ENCODE peak calls at places on chromosomes 4 and X, in seven cellular contexts. One of them, this sample, is unnamed.

GRCh38 chr4:184816962-184817361 is 8.8 kb downstream of the ACSL1 start:
- DNase-seq in Calu3: no peak
- DNase-seq in PC-3: no peak
- DNase-seq in osteoblast: no peak
- DNase-seq in type B pancreatic cell: no peak
- DNase-seq in heart left ventricle: no peak
- DNase-seq in right lobe of liver: no peak
- DNase-seq in this sample: no peak

GRCh38 chr4:100933628-100934027 is 413.7 kb downstream of the PPP3CA start:
- DNase-seq in heart left ventricle: no peak
- DNase-seq in osteoblast: no peak
- DNase-seq in type B pancreatic cell: no peak
- DNase-seq in right lobe of liver: no peak
- DNase-seq in Calu3: no peak
- DNase-seq in PC-3: no peak
- DNase-seq in this sample: no peak

GRCh38 chr4:8198906-8199593 is at the start of gene SH3TC1:
- DNase-seq in osteoblast: peak; percentile 100
- DNase-seq in PC-3: peak; percentile 87
- DNase-seq in right lobe of liver: peak; percentile 98
- DNase-seq in Calu3: peak; percentile 92
- DNase-seq in heart left ventricle: peak; percentile 93
- DNase-seq in type B pancreatic cell: peak; percentile 88
- DNase-seq in this sample: peak; percentile 82

GRCh38 chr4:47716017-47716416 is 121.8 kb downstream of the CORIN start:
- DNase-seq in PC-3: peak; percentile 50
- DNase-seq in right lobe of liver: no peak
- DNase-seq in osteoblast: no peak
- DNase-seq in Calu3: no peak
- DNase-seq in type B pancreatic cell: no peak
- DNase-seq in heart left ventricle: no peak
- DNase-seq in this sample: no peak

GRCh38 chrX:11137543-11138139 is 26.5 kb downstream of the HCCS start:
- DNase-seq in right lobe of liver: no peak
- DNase-seq in osteoblast: no peak
- DNase-seq in PC-3: peak; percentile 73
- DNase-seq in heart left ventricle: no peak
- DNase-seq in Calu3: peak; percentile 4
- DNase-seq in type B pancreatic cell: no peak
- DNase-seq in this sample: no peak

GRCh38 chr4:54427826-54428225 is 198.7 kb downstream of the PDGFRA start:
- DNase-seq in type B pancreatic cell: no peak
- DNase-seq in Calu3: no peak
- DNase-seq in heart left ventricle: no peak
- DNase-seq in PC-3: no peak
- DNase-seq in osteoblast: no peak
- DNase-seq in right lobe of liver: no peak
- DNase-seq in this sample: no peak

GRCh38 chrX:72097081-72097480 is 34.6 kb downstream of the RTL5 start:
- DNase-seq in PC-3: no peak
- DNase-seq in type B pancreatic cell: no peak
- DNase-seq in heart left ventricle: no peak
- DNase-seq in Calu3: no peak
- DNase-seq in right lobe of liver: no peak
- DNase-seq in osteoblast: no peak
- DNase-seq in this sample: no peak

GRCh38 chrX:9988762-9989161 is 21.6 kb downstream of the CLDN34 start:
- DNase-seq in heart left ventricle: no peak
- DNase-seq in PC-3: peak; percentile 59
- DNase-seq in right lobe of liver: no peak
- DNase-seq in Calu3: no peak
- DNase-seq in osteoblast: no peak
- DNase-seq in type B pancreatic cell: no peak
- DNase-seq in this sample: no peak

GRCh38 chr4:8394806-8395205 is 45.7 kb downstream of the ACOX3 start:
- DNase-seq in PC-3: no peak
- DNase-seq in Calu3: no peak
- DNase-seq in right lobe of liver: no peak
- DNase-seq in heart left ventricle: no peak
- DNase-seq in osteoblast: peak; percentile 55
- DNase-seq in type B pancreatic cell: no peak
- DNase-seq in this sample: no peak

GRCh38 chr4:153530284-153530995 is 64.3 kb downstream of the TMEM131L start:
- DNase-seq in right lobe of liver: no peak
- DNase-seq in Calu3: no peak
- DNase-seq in heart left ventricle: no peak
- DNase-seq in type B pancreatic cell: no peak
- DNase-seq in osteoblast: no peak
- DNase-seq in PC-3: no peak
- DNase-seq in this sample: peak; percentile 70

GRCh38 chrX:151724563-151725337 is 8.9 kb downstream of the FATE1 start:
- DNase-seq in type B pancreatic cell: no peak
- DNase-seq in heart left ventricle: no peak
- DNase-seq in osteoblast: no peak
- DNase-seq in Calu3: no peak
- DNase-seq in right lobe of liver: no peak
- DNase-seq in PC-3: no peak
- DNase-seq in this sample: no peak

GRCh38 chr4:47762376-47763266 is 75.2 kb downstream of the CORIN start:
- DNase-seq in osteoblast: peak; percentile 31
- DNase-seq in type B pancreatic cell: no peak
- DNase-seq in Calu3: no peak
- DNase-seq in heart left ventricle: no peak
- DNase-seq in right lobe of liver: no peak
- DNase-seq in PC-3: no peak
- DNase-seq in this sample: no peak

GRCh38 chr4:138374947-138375346 is 132.8 kb upstream of the SLC7A11 start:
- DNase-seq in Calu3: no peak
- DNase-seq in osteoblast: no peak
- DNase-seq in type B pancreatic cell: no peak
- DNase-seq in PC-3: no peak
- DNase-seq in heart left ventricle: no peak
- DNase-seq in right lobe of liver: no peak
- DNase-seq in this sample: no peak

GRCh38 chrX:545488-545887 is 85.1 kb upstream of the SHOX start:
- DNase-seq in osteoblast: peak; percentile 74
- DNase-seq in Calu3: no peak
- DNase-seq in type B pancreatic cell: peak; percentile 61
- DNase-seq in right lobe of liver: no peak
- DNase-seq in PC-3: no peak
- DNase-seq in heart left ventricle: no peak
- DNase-seq in this sample: no peak

DNA sequence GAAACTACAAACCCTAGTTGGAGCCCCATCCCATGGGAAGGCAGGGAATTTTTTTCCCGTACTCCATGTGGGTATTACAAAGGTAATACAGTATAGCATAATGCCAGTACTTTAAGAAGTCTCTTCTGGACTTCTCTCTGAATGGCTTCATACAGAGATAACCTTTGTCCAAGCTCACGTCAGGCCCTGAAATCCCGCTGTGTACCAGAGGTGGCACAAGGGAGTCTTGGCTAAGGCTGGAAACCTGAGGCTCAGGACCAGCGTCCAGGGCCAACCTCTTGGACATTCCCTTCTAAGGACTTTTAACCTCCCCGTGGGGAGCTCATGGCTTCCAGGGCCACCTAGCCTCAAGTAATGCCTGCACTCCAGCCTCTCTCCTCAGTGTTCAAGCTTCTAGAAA is 338.9 kb upstream of the FAM241A start:
- DNase-seq in osteoblast: no peak
- DNase-seq in right lobe of liver: no peak
- DNase-seq in type B pancreatic cell: no peak
- DNase-seq in heart left ventricle: no peak
- DNase-seq in PC-3: peak; percentile 40
- DNase-seq in Calu3: peak; percentile 44
- DNase-seq in this sample: no peak
- TF ChIP-seq CTCF in osteoblast: no peak
- TF ChIP-seq CTCF in right lobe of liver: no peak
- TF ChIP-seq CTCF in type B pancreatic cell: peak; percentile 54
- TF ChIP-seq CTCF in heart left ventricle: no peak
- TF ChIP-seq CTCF in PC-3: peak; percentile 42
- TF ChIP-seq CTCF in Calu3: peak; percentile 39
- TF ChIP-seq CTCF in this sample: no peak

GRCh38 chrX:39811391-39811790 is 286.4 kb downstream of the BCOR start:
- DNase-seq in PC-3: no peak
- DNase-seq in right lobe of liver: no peak
- DNase-seq in heart left ventricle: no peak
- DNase-seq in osteoblast: peak; percentile 71
- DNase-seq in Calu3: no peak
- DNase-seq in type B pancreatic cell: no peak
- DNase-seq in this sample: no peak
- TF ChIP-seq CTCF in PC-3: no peak
- TF ChIP-seq CTCF in right lobe of liver: no peak
- TF ChIP-seq CTCF in heart left ventricle: no peak
- TF ChIP-seq CTCF in osteoblast: no peak
- TF ChIP-seq CTCF in Calu3: no peak
- TF ChIP-seq CTCF in type B pancreatic cell: no peak
- TF ChIP-seq CTCF in this sample: no peak

DNA sequence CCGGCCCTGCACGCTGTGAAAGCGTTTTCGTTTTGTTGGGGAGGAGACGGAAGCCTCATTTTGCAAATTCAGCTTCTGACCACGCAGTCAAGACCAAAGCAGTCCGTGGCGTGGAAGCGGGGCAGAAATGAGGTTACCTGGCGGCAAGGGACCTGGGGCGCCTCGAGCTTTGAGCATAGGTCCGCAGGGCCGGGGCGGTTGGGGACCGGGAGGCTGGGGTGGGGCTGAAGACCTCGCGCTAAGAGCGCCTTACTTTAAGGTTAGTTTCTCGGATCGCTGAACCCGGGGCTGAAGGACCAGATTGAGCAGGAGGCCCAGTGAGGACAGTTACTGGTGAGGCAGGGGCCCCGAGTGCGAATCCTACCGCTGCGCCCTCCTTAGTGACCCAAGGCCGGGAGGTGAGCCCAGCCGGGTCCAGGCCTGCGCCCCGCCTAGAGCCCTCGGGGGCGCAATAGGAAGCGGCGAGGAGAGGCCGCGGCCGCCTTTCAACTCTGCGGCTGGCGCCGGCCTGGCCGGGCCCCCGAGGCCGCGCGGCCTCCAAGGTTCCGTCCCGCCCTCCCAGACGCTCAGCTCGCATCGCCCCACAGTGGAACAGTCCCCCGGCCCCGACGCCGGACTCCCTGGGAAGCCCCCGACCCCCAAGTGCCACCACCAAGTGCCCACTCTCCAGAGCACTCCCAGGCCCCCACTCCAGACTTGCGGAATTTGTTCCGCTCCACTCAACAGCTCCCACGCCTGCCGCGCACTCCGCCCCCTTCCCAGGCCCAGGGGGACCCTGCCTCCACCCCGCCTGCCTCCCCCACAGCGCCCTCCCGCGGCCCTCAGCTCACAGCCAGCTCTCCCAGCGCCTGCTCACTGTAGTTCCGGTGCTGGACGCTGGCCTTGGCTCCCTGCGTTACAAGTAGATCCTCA is 7.6 kb downstream of the MSX1 start:
- DNase-seq in type B pancreatic cell: peak; percentile 79
- DNase-seq in heart left ventricle: no peak
- DNase-seq in PC-3: no peak
- DNase-seq in osteoblast: no peak
- DNase-seq in right lobe of liver: no peak
- DNase-seq in Calu3: no peak
- DNase-seq in this sample: no peak
- TF ChIP-seq CTCF in type B pancreatic cell: peak; percentile 66
- TF ChIP-seq CTCF in heart left ventricle: no peak
- TF ChIP-seq CTCF in PC-3: peak; percentile 14
- TF ChIP-seq CTCF in osteoblast: no peak
- TF ChIP-seq CTCF in right lobe of liver: no peak
- TF ChIP-seq CTCF in Calu3: no peak
- TF ChIP-seq CTCF in this sample: no peak

GRCh38 chrX:104351173-104351769 is 96.5 kb upstream of the ESX1 start:
- DNase-seq in heart left ventricle: no peak
- DNase-seq in Calu3: peak; percentile 23
- DNase-seq in osteoblast: peak; percentile 81
- DNase-seq in right lobe of liver: no peak
- DNase-seq in type B pancreatic cell: no peak
- DNase-seq in PC-3: peak; percentile 87
- DNase-seq in this sample: no peak
- TF ChIP-seq CTCF in heart left ventricle: no peak
- TF ChIP-seq CTCF in Calu3: no peak
- TF ChIP-seq CTCF in osteoblast: no peak
- TF ChIP-seq CTCF in right lobe of liver: no peak
- TF ChIP-seq CTCF in type B pancreatic cell: no peak
- TF ChIP-seq CTCF in PC-3: no peak
- TF ChIP-seq CTCF in this sample: no peak

DNA sequence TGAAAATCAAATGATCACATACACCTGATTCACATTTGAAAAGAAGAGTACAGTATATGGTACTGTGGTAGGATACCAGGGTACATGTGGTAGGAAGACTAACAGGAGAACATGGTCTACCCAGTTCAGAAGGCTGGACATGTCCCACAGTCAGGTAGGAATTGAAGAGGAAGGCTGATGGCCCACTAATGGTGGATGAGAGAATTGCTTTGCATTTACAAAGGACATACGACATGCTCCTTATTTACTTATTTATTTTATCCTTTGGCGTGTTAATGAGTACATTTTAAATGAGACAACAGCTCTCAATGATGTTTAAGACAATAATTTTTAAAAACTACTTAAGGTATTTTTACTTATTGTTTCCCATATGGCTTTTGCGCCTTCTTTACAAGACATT is 106.7 kb upstream of the BMP2K start:
- DNase-seq in heart left ventricle: no peak
- DNase-seq in Calu3: no peak
- DNase-seq in osteoblast: peak; percentile 77
- DNase-seq in right lobe of liver: no peak
- DNase-seq in type B pancreatic cell: no peak
- DNase-seq in PC-3: peak; percentile 23
- DNase-seq in this sample: no peak
- TF ChIP-seq CTCF in heart left ventricle: no peak
- TF ChIP-seq CTCF in Calu3: no peak
- TF ChIP-seq CTCF in osteoblast: peak; percentile 17
- TF ChIP-seq CTCF in right lobe of liver: peak; percentile 14
- TF ChIP-seq CTCF in type B pancreatic cell: peak; percentile 51
- TF ChIP-seq CTCF in PC-3: peak; percentile 39
- TF ChIP-seq CTCF in this sample: no peak

DNA sequence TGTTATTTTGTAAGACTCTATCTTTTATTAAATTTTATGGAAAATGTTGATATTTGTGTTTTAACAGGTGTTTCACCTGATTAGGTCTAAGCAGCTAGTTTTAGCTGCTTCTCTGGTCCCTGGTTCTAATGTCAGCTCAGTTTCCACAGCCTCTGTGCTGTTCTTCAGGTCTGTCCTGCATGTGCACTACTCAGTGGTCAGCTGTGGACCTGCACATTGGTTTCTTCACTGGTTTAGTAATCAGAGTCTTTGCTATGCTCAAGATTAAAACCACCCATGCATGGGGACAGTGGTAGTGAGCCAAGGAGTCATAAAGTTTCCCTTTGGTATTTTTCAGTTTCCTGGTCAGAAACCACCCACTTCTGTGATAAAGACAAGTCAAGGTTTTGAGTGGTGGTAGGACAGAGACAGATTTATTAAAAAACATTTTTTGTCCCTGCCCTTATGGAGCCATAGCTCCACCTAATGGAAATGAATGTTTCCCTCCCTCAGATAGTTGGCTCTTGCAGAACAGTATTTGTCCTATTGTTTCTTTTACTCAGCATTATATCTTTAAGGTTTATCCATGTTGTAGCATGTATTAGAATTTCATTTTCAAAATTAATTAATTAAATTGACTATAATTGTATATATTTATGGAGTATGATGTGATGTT is 36.8 kb upstream of the VBP1 start:
- DNase-seq in type B pancreatic cell: no peak
- DNase-seq in PC-3: peak; percentile 34
- DNase-seq in heart left ventricle: no peak
- DNase-seq in osteoblast: no peak
- DNase-seq in Calu3: no peak
- DNase-seq in right lobe of liver: no peak
- DNase-seq in this sample: no peak
- TF ChIP-seq CTCF in type B pancreatic cell: no peak
- TF ChIP-seq CTCF in PC-3: peak; percentile 56
- TF ChIP-seq CTCF in heart left ventricle: no peak
- TF ChIP-seq CTCF in osteoblast: no peak
- TF ChIP-seq CTCF in Calu3: no peak
- TF ChIP-seq CTCF in right lobe of liver: peak; percentile 5
- TF ChIP-seq CTCF in this sample: peak; percentile 11